ENCODE peak calls at places on chromosomes 12 and 14, in nine cellular contexts. One of them, this sample, is unnamed.

GRCh38 chr14:35252485-35252884 is 39.7 kb upstream of the PSMA6 start:
- DNase-seq in activated CD8-positive, alpha-beta memory T cell treated with anti-CD3 and anti-CD28 coated beads for 24 hours: no peak
- DNase-seq in ecto neural progenitor cell: no peak
- DNase-seq in astrocyte of the cerebellum: no peak
- DNase-seq in NCI-H460: no peak
- DNase-seq in iPS-NIHi11: no peak
- DNase-seq in mesothelial cell of epicardium: no peak
- DNase-seq in progenitor cell of endocrine pancreas: no peak
- DNase-seq in NCI-H446 treated with DMSO at 0.1 percent for 48 hours: no peak
- DNase-seq in this sample: no peak

GRCh38 chr14:36068777-36069534 is 107.6 kb downstream of the PTCSC3 start:
- DNase-seq in iPS-NIHi11: no peak
- DNase-seq in NCI-H460: no peak
- DNase-seq in ecto neural progenitor cell: no peak
- DNase-seq in progenitor cell of endocrine pancreas: no peak
- DNase-seq in mesothelial cell of epicardium: no peak
- DNase-seq in activated CD8-positive, alpha-beta memory T cell treated with anti-CD3 and anti-CD28 coated beads for 24 hours: no peak
- DNase-seq in NCI-H446 treated with DMSO at 0.1 percent for 48 hours: peak
- DNase-seq in astrocyte of the cerebellum: peak
- DNase-seq in this sample: no peak

GRCh38 chr14:22131749-22132476 is 457.1 kb downstream of the DAD1 start:
- DNase-seq in astrocyte of the cerebellum: no peak
- DNase-seq in NCI-H446 treated with DMSO at 0.1 percent for 48 hours: no peak
- DNase-seq in iPS-NIHi11: peak
- DNase-seq in NCI-H460: no peak
- DNase-seq in mesothelial cell of epicardium: no peak
- DNase-seq in ecto neural progenitor cell: no peak
- DNase-seq in activated CD8-positive, alpha-beta memory T cell treated with anti-CD3 and anti-CD28 coated beads for 24 hours: no peak
- DNase-seq in progenitor cell of endocrine pancreas: no peak
- DNase-seq in this sample: no peak

GRCh38 chr12:106764738-106765137 is 9.7 kb upstream of the RIC8B start:
- DNase-seq in mesothelial cell of epicardium: no peak
- DNase-seq in iPS-NIHi11: no peak
- DNase-seq in progenitor cell of endocrine pancreas: no peak
- DNase-seq in NCI-H460: no peak
- DNase-seq in activated CD8-positive, alpha-beta memory T cell treated with anti-CD3 and anti-CD28 coated beads for 24 hours: no peak
- DNase-seq in NCI-H446 treated with DMSO at 0.1 percent for 48 hours: peak
- DNase-seq in astrocyte of the cerebellum: no peak
- DNase-seq in ecto neural progenitor cell: no peak
- DNase-seq in this sample: no peak

GRCh38 chr12:125340791-125341190 is 275.6 kb downstream of the AACS start:
- DNase-seq in mesothelial cell of epicardium: no peak
- DNase-seq in progenitor cell of endocrine pancreas: no peak
- DNase-seq in NCI-H446 treated with DMSO at 0.1 percent for 48 hours: no peak
- DNase-seq in iPS-NIHi11: no peak
- DNase-seq in astrocyte of the cerebellum: peak
- DNase-seq in activated CD8-positive, alpha-beta memory T cell treated with anti-CD3 and anti-CD28 coated beads for 24 hours: no peak
- DNase-seq in NCI-H460: peak
- DNase-seq in ecto neural progenitor cell: no peak
- DNase-seq in this sample: peak

GRCh38 chr14:70789361-70789760 is 20.0 kb downstream of the MAP3K9 start:
- DNase-seq in progenitor cell of endocrine pancreas: no peak
- DNase-seq in activated CD8-positive, alpha-beta memory T cell treated with anti-CD3 and anti-CD28 coated beads for 24 hours: no peak
- DNase-seq in astrocyte of the cerebellum: no peak
- DNase-seq in NCI-H460: no peak
- DNase-seq in NCI-H446 treated with DMSO at 0.1 percent for 48 hours: no peak
- DNase-seq in mesothelial cell of epicardium: no peak
- DNase-seq in iPS-NIHi11: no peak
- DNase-seq in ecto neural progenitor cell: no peak
- DNase-seq in this sample: no peak

GRCh38 chr14:52124791-52125661 is 56.2 kb upstream of the NID2 start:
- DNase-seq in activated CD8-positive, alpha-beta memory T cell treated with anti-CD3 and anti-CD28 coated beads for 24 hours: no peak
- DNase-seq in NCI-H460: no peak
- DNase-seq in iPS-NIHi11: peak
- DNase-seq in astrocyte of the cerebellum: no peak
- DNase-seq in ecto neural progenitor cell: no peak
- DNase-seq in NCI-H446 treated with DMSO at 0.1 percent for 48 hours: no peak
- DNase-seq in mesothelial cell of epicardium: no peak
- DNase-seq in progenitor cell of endocrine pancreas: no peak
- DNase-seq in this sample: peak

GRCh38 chr12:47247418-47247817 is 167.7 kb upstream of the AMIGO2 start:
- DNase-seq in NCI-H446 treated with DMSO at 0.1 percent for 48 hours: no peak
- DNase-seq in NCI-H460: no peak
- DNase-seq in ecto neural progenitor cell: no peak
- DNase-seq in progenitor cell of endocrine pancreas: no peak
- DNase-seq in activated CD8-positive, alpha-beta memory T cell treated with anti-CD3 and anti-CD28 coated beads for 24 hours: no peak
- DNase-seq in mesothelial cell of epicardium: no peak
- DNase-seq in iPS-NIHi11: peak
- DNase-seq in astrocyte of the cerebellum: no peak
- DNase-seq in this sample: no peak

GRCh38 chr12:54933381-54933780 is 51.2 kb downstream of the TESPA1 start:
- DNase-seq in iPS-NIHi11: no peak
- DNase-seq in astrocyte of the cerebellum: no peak
- DNase-seq in progenitor cell of endocrine pancreas: no peak
- DNase-seq in NCI-H460: no peak
- DNase-seq in mesothelial cell of epicardium: no peak
- DNase-seq in NCI-H446 treated with DMSO at 0.1 percent for 48 hours: no peak
- DNase-seq in activated CD8-positive, alpha-beta memory T cell treated with anti-CD3 and anti-CD28 coated beads for 24 hours: no peak
- DNase-seq in ecto neural progenitor cell: no peak
- DNase-seq in this sample: no peak

GRCh38 chr14:54177861-54178591 is 218.8 kb upstream of the CDKN3 start:
- DNase-seq in mesothelial cell of epicardium: no peak
- DNase-seq in ecto neural progenitor cell: no peak
- DNase-seq in iPS-NIHi11: no peak
- DNase-seq in astrocyte of the cerebellum: peak
- DNase-seq in progenitor cell of endocrine pancreas: no peak
- DNase-seq in NCI-H446 treated with DMSO at 0.1 percent for 48 hours: no peak
- DNase-seq in activated CD8-positive, alpha-beta memory T cell treated with anti-CD3 and anti-CD28 coated beads for 24 hours: no peak
- DNase-seq in NCI-H460: no peak
- DNase-seq in this sample: no peak

GRCh38 chr14:69882086-69882864 is 3.1 kb downstream of the SMOC1 start:
- DNase-seq in ecto neural progenitor cell: peak
- DNase-seq in iPS-NIHi11: no peak
- DNase-seq in progenitor cell of endocrine pancreas: no peak
- DNase-seq in astrocyte of the cerebellum: no peak
- DNase-seq in NCI-H460: no peak
- DNase-seq in mesothelial cell of epicardium: no peak
- DNase-seq in NCI-H446 treated with DMSO at 0.1 percent for 48 hours: no peak
- DNase-seq in activated CD8-positive, alpha-beta memory T cell treated with anti-CD3 and anti-CD28 coated beads for 24 hours: no peak
- DNase-seq in this sample: no peak

GRCh38 chr12:64265839-64266238 is 43.7 kb upstream of the KICS2 start:
- DNase-seq in NCI-H446 treated with DMSO at 0.1 percent for 48 hours: no peak
- DNase-seq in astrocyte of the cerebellum: no peak
- DNase-seq in NCI-H460: no peak
- DNase-seq in progenitor cell of endocrine pancreas: no peak
- DNase-seq in iPS-NIHi11: no peak
- DNase-seq in mesothelial cell of epicardium: no peak
- DNase-seq in activated CD8-positive, alpha-beta memory T cell treated with anti-CD3 and anti-CD28 coated beads for 24 hours: no peak
- DNase-seq in ecto neural progenitor cell: no peak
- DNase-seq in this sample: no peak

GRCh38 chr12:113057565-113058485 is 1.3 kb downstream of the DTX1 start:
- DNase-seq in mesothelial cell of epicardium: no peak
- DNase-seq in iPS-NIHi11: peak
- DNase-seq in astrocyte of the cerebellum: no peak
- DNase-seq in activated CD8-positive, alpha-beta memory T cell treated with anti-CD3 and anti-CD28 coated beads for 24 hours: no peak
- DNase-seq in NCI-H446 treated with DMSO at 0.1 percent for 48 hours: no peak
- DNase-seq in progenitor cell of endocrine pancreas: no peak
- DNase-seq in ecto neural progenitor cell: peak
- DNase-seq in NCI-H460: no peak
- DNase-seq in this sample: no peak

GRCh38 chr12:119540476-119540875 is 53.1 kb upstream of the TMEM233 start:
- DNase-seq in progenitor cell of endocrine pancreas: no peak
- DNase-seq in mesothelial cell of epicardium: no peak
- DNase-seq in iPS-NIHi11: no peak
- DNase-seq in astrocyte of the cerebellum: no peak
- DNase-seq in NCI-H460: no peak
- DNase-seq in ecto neural progenitor cell: no peak
- DNase-seq in activated CD8-positive, alpha-beta memory T cell treated with anti-CD3 and anti-CD28 coated beads for 24 hours: no peak
- DNase-seq in NCI-H446 treated with DMSO at 0.1 percent for 48 hours: no peak
- DNase-seq in this sample: no peak

GRCh38 chr12:47870175-47870781 is 34.5 kb downstream of the VDR start:
- DNase-seq in ecto neural progenitor cell: peak
- DNase-seq in NCI-H446 treated with DMSO at 0.1 percent for 48 hours: no peak
- DNase-seq in progenitor cell of endocrine pancreas: no peak
- DNase-seq in NCI-H460: no peak
- DNase-seq in mesothelial cell of epicardium: no peak
- DNase-seq in astrocyte of the cerebellum: no peak
- DNase-seq in activated CD8-positive, alpha-beta memory T cell treated with anti-CD3 and anti-CD28 coated beads for 24 hours: no peak
- DNase-seq in iPS-NIHi11: peak
- DNase-seq in this sample: no peak

GRCh38 chr14:93970589-93970966 is 5.8 kb downstream of the ASB2 start:
- DNase-seq in NCI-H460: peak
- DNase-seq in astrocyte of the cerebellum: no peak
- DNase-seq in NCI-H446 treated with DMSO at 0.1 percent for 48 hours: no peak
- DNase-seq in ecto neural progenitor cell: no peak
- DNase-seq in activated CD8-positive, alpha-beta memory T cell treated with anti-CD3 and anti-CD28 coated beads for 24 hours: peak
- DNase-seq in iPS-NIHi11: peak
- DNase-seq in progenitor cell of endocrine pancreas: no peak
- DNase-seq in mesothelial cell of epicardium: no peak
- DNase-seq in this sample: no peak

GRCh38 chr12:87676726-87677125 is 352.5 kb downstream of the C12orf50 start:
- DNase-seq in NCI-H460: no peak
- DNase-seq in iPS-NIHi11: no peak
- DNase-seq in activated CD8-positive, alpha-beta memory T cell treated with anti-CD3 and anti-CD28 coated beads for 24 hours: no peak
- DNase-seq in progenitor cell of endocrine pancreas: no peak
- DNase-seq in mesothelial cell of epicardium: no peak
- DNase-seq in NCI-H446 treated with DMSO at 0.1 percent for 48 hours: peak
- DNase-seq in astrocyte of the cerebellum: no peak
- DNase-seq in ecto neural progenitor cell: no peak
- DNase-seq in this sample: no peak

GRCh38 chr12:8078400-8078799 is 3.7 kb upstream of the NECAP1 start:
- DNase-seq in NCI-H446 treated with DMSO at 0.1 percent for 48 hours: peak
- DNase-seq in NCI-H460: no peak
- DNase-seq in activated CD8-positive, alpha-beta memory T cell treated with anti-CD3 and anti-CD28 coated beads for 24 hours: peak
- DNase-seq in progenitor cell of endocrine pancreas: no peak
- DNase-seq in ecto neural progenitor cell: peak
- DNase-seq in iPS-NIHi11: peak
- DNase-seq in mesothelial cell of epicardium: no peak
- DNase-seq in astrocyte of the cerebellum: peak
- DNase-seq in this sample: peak

GRCh38 chr14:95535226-95536021 is 574 bp downstream of the GLRX5 start:
- DNase-seq in activated CD8-positive, alpha-beta memory T cell treated with anti-CD3 and anti-CD28 coated beads for 24 hours: no peak
- DNase-seq in NCI-H446 treated with DMSO at 0.1 percent for 48 hours: no peak
- DNase-seq in iPS-NIHi11: peak
- DNase-seq in astrocyte of the cerebellum: no peak
- DNase-seq in mesothelial cell of epicardium: peak
- DNase-seq in NCI-H460: no peak
- DNase-seq in ecto neural progenitor cell: no peak
- DNase-seq in progenitor cell of endocrine pancreas: no peak
- DNase-seq in this sample: no peak

GRCh38 chr12:114414866-114415524 is 9.1 kb upstream of the TBX5 start:
- DNase-seq in astrocyte of the cerebellum: no peak
- DNase-seq in NCI-H446 treated with DMSO at 0.1 percent for 48 hours: no peak
- DNase-seq in ecto neural progenitor cell: no peak
- DNase-seq in NCI-H460: no peak
- DNase-seq in progenitor cell of endocrine pancreas: no peak
- DNase-seq in iPS-NIHi11: no peak
- DNase-seq in activated CD8-positive, alpha-beta memory T cell treated with anti-CD3 and anti-CD28 coated beads for 24 hours: no peak
- DNase-seq in mesothelial cell of epicardium: no peak
- DNase-seq in this sample: no peak

GRCh38 chr12:117080707-117081141 is 18.5 kb downstream of the TESC start:
- DNase-seq in NCI-H446 treated with DMSO at 0.1 percent for 48 hours: no peak
- DNase-seq in ecto neural progenitor cell: no peak
- DNase-seq in NCI-H460: no peak
- DNase-seq in mesothelial cell of epicardium: no peak
- DNase-seq in progenitor cell of endocrine pancreas: no peak
- DNase-seq in astrocyte of the cerebellum: no peak
- DNase-seq in activated CD8-positive, alpha-beta memory T cell treated with anti-CD3 and anti-CD28 coated beads for 24 hours: no peak
- DNase-seq in iPS-NIHi11: no peak
- DNase-seq in this sample: no peak

GRCh38 chr12:662541-663292 is 528 bp downstream of the NINJ2 start:
- DNase-seq in activated CD8-positive, alpha-beta memory T cell treated with anti-CD3 and anti-CD28 coated beads for 24 hours: no peak
- DNase-seq in astrocyte of the cerebellum: no peak
- DNase-seq in NCI-H446 treated with DMSO at 0.1 percent for 48 hours: no peak
- DNase-seq in NCI-H460: no peak
- DNase-seq in ecto neural progenitor cell: no peak
- DNase-seq in progenitor cell of endocrine pancreas: no peak
- DNase-seq in iPS-NIHi11: no peak
- DNase-seq in mesothelial cell of epicardium: no peak
- DNase-seq in this sample: no peak

GRCh38 chr14:104821229-104821945 is 20.5 kb downstream of the ZBTB42 start:
- DNase-seq in NCI-H446 treated with DMSO at 0.1 percent for 48 hours: no peak
- DNase-seq in iPS-NIHi11: no peak
- DNase-seq in progenitor cell of endocrine pancreas: no peak
- DNase-seq in astrocyte of the cerebellum: no peak
- DNase-seq in NCI-H460: no peak
- DNase-seq in activated CD8-positive, alpha-beta memory T cell treated with anti-CD3 and anti-CD28 coated beads for 24 hours: peak
- DNase-seq in ecto neural progenitor cell: no peak
- DNase-seq in mesothelial cell of epicardium: no peak
- DNase-seq in this sample: no peak

GRCh38 chr12:131832393-131833231 is 4.4 kb downstream of the MMP17 start:
- DNase-seq in NCI-H446 treated with DMSO at 0.1 percent for 48 hours: no peak
- DNase-seq in NCI-H460: peak
- DNase-seq in mesothelial cell of epicardium: no peak
- DNase-seq in astrocyte of the cerebellum: no peak
- DNase-seq in activated CD8-positive, alpha-beta memory T cell treated with anti-CD3 and anti-CD28 coated beads for 24 hours: no peak
- DNase-seq in iPS-NIHi11: no peak
- DNase-seq in ecto neural progenitor cell: no peak
- DNase-seq in progenitor cell of endocrine pancreas: no peak
- DNase-seq in this sample: no peak

GRCh38 chr14:22556021-22556989 is 32.7 kb downstream of the DAD1 start:
- DNase-seq in activated CD8-positive, alpha-beta memory T cell treated with anti-CD3 and anti-CD28 coated beads for 24 hours: peak
- DNase-seq in astrocyte of the cerebellum: peak
- DNase-seq in ecto neural progenitor cell: no peak
- DNase-seq in NCI-H446 treated with DMSO at 0.1 percent for 48 hours: no peak
- DNase-seq in mesothelial cell of epicardium: no peak
- DNase-seq in NCI-H460: no peak
- DNase-seq in iPS-NIHi11: peak
- DNase-seq in progenitor cell of endocrine pancreas: no peak
- DNase-seq in this sample: no peak

GRCh38 chr14:39469094-39469710 is 37.0 kb upstream of the FBXO33 start:
- DNase-seq in progenitor cell of endocrine pancreas: no peak
- DNase-seq in iPS-NIHi11: peak
- DNase-seq in ecto neural progenitor cell: peak
- DNase-seq in activated CD8-positive, alpha-beta memory T cell treated with anti-CD3 and anti-CD28 coated beads for 24 hours: peak
- DNase-seq in NCI-H446 treated with DMSO at 0.1 percent for 48 hours: no peak
- DNase-seq in astrocyte of the cerebellum: no peak
- DNase-seq in mesothelial cell of epicardium: no peak
- DNase-seq in NCI-H460: no peak
- DNase-seq in this sample: no peak

GRCh38 chr12:24661657-24662096 is 287.2 kb downstream of the BCAT1 start:
- DNase-seq in activated CD8-positive, alpha-beta memory T cell treated with anti-CD3 and anti-CD28 coated beads for 24 hours: no peak
- DNase-seq in astrocyte of the cerebellum: peak
- DNase-seq in NCI-H460: no peak
- DNase-seq in mesothelial cell of epicardium: no peak
- DNase-seq in NCI-H446 treated with DMSO at 0.1 percent for 48 hours: no peak
- DNase-seq in iPS-NIHi11: no peak
- DNase-seq in ecto neural progenitor cell: no peak
- DNase-seq in progenitor cell of endocrine pancreas: no peak
- DNase-seq in this sample: no peak

GRCh38 chr14:90777830-90778467 is 38.3 kb downstream of the TTC7B start:
- DNase-seq in mesothelial cell of epicardium: no peak
- DNase-seq in NCI-H446 treated with DMSO at 0.1 percent for 48 hours: no peak
- DNase-seq in activated CD8-positive, alpha-beta memory T cell treated with anti-CD3 and anti-CD28 coated beads for 24 hours: no peak
- DNase-seq in progenitor cell of endocrine pancreas: no peak
- DNase-seq in ecto neural progenitor cell: peak
- DNase-seq in NCI-H460: no peak
- DNase-seq in iPS-NIHi11: no peak
- DNase-seq in astrocyte of the cerebellum: no peak
- DNase-seq in this sample: no peak

GRCh38 chr14:42642787-42643186 is 1036.1 kb downstream of the LRFN5 start:
- DNase-seq in progenitor cell of endocrine pancreas: no peak
- DNase-seq in NCI-H446 treated with DMSO at 0.1 percent for 48 hours: no peak
- DNase-seq in ecto neural progenitor cell: no peak
- DNase-seq in mesothelial cell of epicardium: no peak
- DNase-seq in iPS-NIHi11: no peak
- DNase-seq in activated CD8-positive, alpha-beta memory T cell treated with anti-CD3 and anti-CD28 coated beads for 24 hours: no peak
- DNase-seq in NCI-H460: no peak
- DNase-seq in astrocyte of the cerebellum: no peak
- DNase-seq in this sample: no peak

GRCh38 chr14:61426048-61426447 is 104.7 kb downstream of the PRKCH start:
- DNase-seq in astrocyte of the cerebellum: no peak
- DNase-seq in iPS-NIHi11: no peak
- DNase-seq in progenitor cell of endocrine pancreas: no peak
- DNase-seq in ecto neural progenitor cell: no peak
- DNase-seq in NCI-H460: no peak
- DNase-seq in activated CD8-positive, alpha-beta memory T cell treated with anti-CD3 and anti-CD28 coated beads for 24 hours: no peak
- DNase-seq in NCI-H446 treated with DMSO at 0.1 percent for 48 hours: no peak
- DNase-seq in mesothelial cell of epicardium: no peak
- DNase-seq in this sample: no peak

GRCh38 chr14:23385840-23386657 is 9.2 kb downstream of the CMTM5 start:
- DNase-seq in mesothelial cell of epicardium: no peak
- DNase-seq in NCI-H446 treated with DMSO at 0.1 percent for 48 hours: no peak
- DNase-seq in progenitor cell of endocrine pancreas: no peak
- DNase-seq in astrocyte of the cerebellum: no peak
- DNase-seq in iPS-NIHi11: no peak
- DNase-seq in ecto neural progenitor cell: no peak
- DNase-seq in NCI-H460: no peak
- DNase-seq in activated CD8-positive, alpha-beta memory T cell treated with anti-CD3 and anti-CD28 coated beads for 24 hours: no peak
- DNase-seq in this sample: no peak